ENCODE peak calls at places on chromosomes 1 and 21, in nine cellular contexts. B is GM06990; T is endothelial cell; J is endothelial cell of umbilical vein; W is hepatocyte; L is HFF-Myc; X is kidney epithelial cell; S is WTC11; A is activated CD8-positive, alpha-beta T cell treated with anti-CD3 and anti-CD28 coated beads for 36 hours. V is an unnamed sample.

GRCh38 chr1:43688594-43689000 is 18.7 kb upstream of the ST3GAL3 start:
- DNase-seq in B (no peak), T (no peak), J (peak), W (no peak), L (peak), X (no peak), S (no peak), A (no peak), V (no peak)

GRCh38 chr1:193558491-193559028 is 372.1 kb upstream of the B3GALT2 start:
- DNase-seq in B (no peak), T (no peak), J (peak), W (no peak), L (peak), X (peak), S (no peak), A (peak), V (no peak)

GRCh38 chr1:245085508-245086095 is 69.2 kb upstream of the KIF26B start:
- DNase-seq in B (no peak), T (no peak), J (no peak), W (peak), L (peak), X (peak), S (no peak), A (peak), V (peak)

GRCh38 chr1:33902486-33903209 is 38.8 kb downstream of the HMGB4 start:
- DNase-seq in B (peak), T (no peak), J (no peak), W (no peak), L (no peak), X (no peak), S (no peak), A (no peak), V (no peak)

GRCh38 chr1:149849246-149849946 is 50.0 kb upstream of the BOLA1 start:
- DNase-seq in B (no peak), T (peak), J (no peak), W (no peak), L (no peak), X (no peak), S (no peak), A (no peak), V (no peak)

GRCh38 chr1:111909010-111909409 is 80.5 kb downstream of the KCND3 start:
- DNase-seq in B (no peak), T (no peak), J (no peak), W (no peak), L (no peak), X (no peak), S (no peak), A (no peak), V (no peak)

GRCh38 chr1:26252718-26253117 is 18.7 kb downstream of the CEP85 start:
- DNase-seq in B (no peak), T (no peak), J (no peak), W (no peak), L (no peak), X (no peak), S (no peak), A (no peak), V (no peak)

GRCh38 chr1:244992833-244993232 is 128.5 kb upstream of the HNRNPU start:
- DNase-seq in B (no peak), T (no peak), J (no peak), W (no peak), L (no peak), X (no peak), S (no peak), A (no peak), V (no peak)

GRCh38 chr1:61254629-61255323 is 172.4 kb downstream of the NFIA start:
- DNase-seq in B (no peak), T (no peak), J (peak), W (peak), L (no peak), X (no peak), S (no peak), A (peak), V (no peak)

GRCh38 chr21:31558839-31559367 is 100.6 kb upstream of the SOD1 start:
- DNase-seq in B (peak), T (peak), J (peak), W (peak), L (peak), X (peak), S (peak), A (peak), V (peak)

GRCh38 chr1:201888282-201889033 is at the start of gene SHISA4:
- DNase-seq in B (no peak), T (peak), J (peak), W (peak), L (no peak), X (no peak), S (peak), A (peak), V (peak)

GRCh38 chr1:40877681-40878080 is 15.5 kb upstream of the CITED4 start:
- DNase-seq in B (peak), T (no peak), J (peak), W (no peak), L (no peak), X (peak), S (no peak), A (peak), V (no peak)

GRCh38 chr1:9890224-9890731 is 19.8 kb downstream of the CTNNBIP1 start:
- DNase-seq in B (no peak), T (no peak), J (peak), W (peak), L (peak), X (peak), S (no peak), A (no peak), V (no peak)

GRCh38 chr1:204572923-204573562 is 56.8 kb downstream of the MDM4 start:
- DNase-seq in B (no peak), T (no peak), J (no peak), W (no peak), L (no peak), X (no peak), S (no peak), A (no peak), V (no peak)

GRCh38 chr1:42328916-42329496 is 6.0 kb downstream of the FOXJ3 start:
- DNase-seq in B (no peak), T (no peak), J (no peak), W (no peak), L (no peak), X (no peak), S (no peak), A (no peak), V (no peak)

GRCh38 chr21:36705679-36706481 is 7.0 kb downstream of the SIM2 start:
- DNase-seq in B (no peak), T (no peak), J (no peak), W (no peak), L (no peak), X (no peak), S (peak), A (no peak), V (peak)

GRCh38 chr1:203186446-203187305 is at the start of gene CHI3L1:
- DNase-seq in B (no peak), T (no peak), J (no peak), W (no peak), L (no peak), X (no peak), S (no peak), A (peak), V (no peak)

GRCh38 chr1:2611621-2612437 is 21.0 kb downstream of the MMEL1 start:
- DNase-seq in B (no peak), T (peak), J (no peak), W (no peak), L (no peak), X (no peak), S (no peak), A (no peak), V (no peak)

GRCh38 chr1:3074800-3075199 is 5.8 kb downstream of the PRDM16 start:
- DNase-seq in B (no peak), T (no peak), J (no peak), W (no peak), L (no peak), X (no peak), S (no peak), A (no peak), V (no peak)

GRCh38 chr1:193185861-193186714 is at the start of gene B3GALT2:
- DNase-seq in B (no peak), T (no peak), J (no peak), W (peak), L (no peak), X (no peak), S (no peak), A (peak), V (no peak)

GRCh38 chr21:32083175-32083574 is 195.7 kb downstream of the MIS18A start:
- DNase-seq in B (no peak), T (no peak), J (peak), W (no peak), L (no peak), X (no peak), S (no peak), A (no peak), V (no peak)

GRCh38 chr1:33347650-33347992 is 26.7 kb upstream of the A3GALT2 start:
- DNase-seq in B (no peak), T (no peak), J (peak), W (peak), L (no peak), X (no peak), S (no peak), A (peak), V (no peak)

GRCh38 chr21:39029086-39029772 is 154.0 kb downstream of the PSMG1 start:
- DNase-seq in B (no peak), T (no peak), J (no peak), W (no peak), L (peak), X (no peak), S (no peak), A (no peak), V (no peak)

GRCh38 chr1:52142220-52143153 is 598 bp downstream of the ZFYVE9 start:
- DNase-seq in B (peak), T (peak), J (peak), W (peak), L (no peak), X (no peak), S (peak), A (peak), V (peak)

GRCh38 chr1:213720032-213720431 is 267.7 kb upstream of the PROX1 start:
- DNase-seq in B (no peak), T (no peak), J (no peak), W (no peak), L (no peak), X (no peak), S (no peak), A (no peak), V (no peak)

GRCh38 chr1:152034654-152035405 is 2.0 kb downstream of the S100A11 start:
- DNase-seq in B (peak), T (peak), J (peak), W (peak), L (peak), X (no peak), S (peak), A (peak), V (peak)
- TF ChIP-seq CTCF in B (peak), T (peak), J (peak), W (peak), L (peak), X (peak), S (peak), A (peak), V (peak)

GRCh38 chr1:68013351-68013750 is 37.1 kb downstream of the DIRAS3 start:
- DNase-seq in B (no peak), T (no peak), J (no peak), W (no peak), L (no peak), X (no peak), S (no peak), A (no peak), V (no peak)

GRCh38 chr1:68011786-68012375 is 38.5 kb downstream of the DIRAS3 start:
- DNase-seq in B (no peak), T (no peak), J (no peak), W (no peak), L (no peak), X (no peak), S (no peak), A (no peak), V (no peak)

GRCh38 chr1:68010543-68010942 is 39.9 kb downstream of the DIRAS3 start:
- DNase-seq in B (no peak), T (no peak), J (peak), W (no peak), L (no peak), X (no peak), S (no peak), A (no peak), V (no peak)

GRCh38 chr1:68015369-68015768 is 35.1 kb downstream of the DIRAS3 start:
- DNase-seq in B (no peak), T (no peak), J (no peak), W (no peak), L (no peak), X (no peak), S (no peak), A (no peak), V (no peak)

GRCh38 chr1:68010094-68010493 is 40.3 kb downstream of the DIRAS3 start:
- DNase-seq in B (no peak), T (no peak), J (peak), W (peak), L (no peak), X (no peak), S (no peak), A (no peak), V (peak)
- TF ChIP-seq CTCF in B (no peak), T (no peak), J (peak), W (peak), L (peak), X (peak), S (no peak), A (no peak), V (no peak)

GRCh38 chr21:20220586-20220985 is 777.6 kb upstream of the NCAM2 start:
- DNase-seq in B (no peak), T (no peak), J (no peak), W (no peak), L (no peak), X (no peak), S (no peak), A (no peak), V (no peak)
- TF ChIP-seq CTCF in B (no peak), T (no peak), J (no peak), W (no peak), L (no peak), X (no peak), S (no peak), A (no peak), V (no peak)

DNA sequence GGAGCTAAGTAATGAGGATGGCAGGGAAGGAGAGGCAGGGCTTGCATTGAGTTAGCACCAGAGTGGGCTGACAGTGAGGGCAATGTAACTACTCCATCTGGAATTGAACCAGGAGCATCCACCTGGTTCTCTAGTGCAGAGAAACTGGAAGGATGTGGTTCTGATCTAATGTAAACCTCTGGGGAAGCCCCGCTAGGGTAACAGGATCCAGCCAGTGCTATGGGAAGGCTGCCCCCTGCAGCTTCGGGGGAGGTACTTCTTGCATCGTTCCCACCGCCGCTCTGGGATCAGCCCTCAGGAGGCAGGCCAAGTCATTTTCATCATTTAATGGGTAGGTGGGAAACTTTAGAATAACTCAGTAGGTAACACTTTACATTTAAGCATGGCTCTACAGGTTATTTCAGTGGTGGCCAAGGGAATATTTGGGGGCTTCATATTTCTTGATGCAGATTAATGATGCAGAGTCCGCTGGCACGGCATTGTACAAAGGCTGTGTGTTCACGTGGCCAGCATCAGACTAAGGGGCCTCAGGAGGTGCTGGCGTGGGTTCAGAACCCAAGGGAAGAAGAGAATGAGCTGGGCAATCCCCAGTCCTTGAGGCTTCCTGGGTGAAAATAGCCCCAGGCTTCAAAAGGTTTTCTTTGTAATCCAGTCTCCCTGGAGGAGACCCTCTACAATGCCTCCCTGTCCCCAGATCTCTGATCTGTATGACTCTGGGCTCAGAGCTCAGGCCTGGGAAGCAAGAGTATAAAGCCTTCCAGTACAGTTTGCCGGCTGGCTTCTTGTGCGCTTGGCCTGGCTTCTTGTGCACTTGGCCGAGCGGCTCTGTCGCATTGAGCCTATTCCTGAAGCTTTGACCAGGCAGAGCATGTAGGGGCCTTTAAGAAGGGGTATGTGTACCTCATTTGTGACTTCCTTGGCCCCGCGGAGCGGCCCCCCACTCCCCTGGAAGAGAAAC is 26.4 kb upstream of the KAZN start:
- DNase-seq in B (peak), T (peak), J (no peak), W (peak), L (no peak), X (no peak), S (peak), A (peak), V (peak)
- TF ChIP-seq CTCF in B (peak), T (peak), J (no peak), W (peak), L (peak), X (peak), S (peak), A (peak), V (peak)

GRCh38 chr1:71948561-71948960 is 333.8 kb downstream of the NEGR1 start:
- DNase-seq in B (no peak), T (no peak), J (no peak), W (no peak), L (no peak), X (no peak), S (no peak), A (no peak), V (no peak)
- TF ChIP-seq CTCF in B (no peak), T (no peak), J (no peak), W (no peak), L (no peak), X (no peak), S (no peak), A (no peak), V (no peak)

DNA sequence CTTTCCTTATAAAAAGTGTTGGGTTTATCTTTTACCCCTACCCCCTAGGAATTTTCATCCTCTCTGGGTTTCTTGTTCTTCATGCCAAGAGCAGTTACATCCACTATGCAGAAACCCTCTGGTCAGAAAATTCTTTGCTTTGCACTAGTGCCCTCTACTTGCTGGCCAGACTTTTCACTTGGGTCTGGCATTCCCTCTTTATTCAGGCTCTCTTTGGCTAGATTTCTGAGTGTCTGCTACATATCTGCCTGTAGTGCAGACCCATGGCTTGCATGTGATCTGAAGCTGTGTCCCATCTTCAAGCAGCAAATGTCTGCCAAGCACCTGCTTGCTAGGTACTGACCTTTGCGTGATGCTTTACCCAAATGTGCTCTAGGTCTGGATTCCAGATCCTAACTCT is 237.0 kb downstream of the GPATCH2 start:
- DNase-seq in B (no peak), T (no peak), J (no peak), W (peak), L (no peak), X (no peak), S (no peak), A (no peak), V (no peak)
- TF ChIP-seq CTCF in B (no peak), T (no peak), J (no peak), W (peak), L (no peak), X (peak), S (no peak), A (no peak), V (no peak)

DNA sequence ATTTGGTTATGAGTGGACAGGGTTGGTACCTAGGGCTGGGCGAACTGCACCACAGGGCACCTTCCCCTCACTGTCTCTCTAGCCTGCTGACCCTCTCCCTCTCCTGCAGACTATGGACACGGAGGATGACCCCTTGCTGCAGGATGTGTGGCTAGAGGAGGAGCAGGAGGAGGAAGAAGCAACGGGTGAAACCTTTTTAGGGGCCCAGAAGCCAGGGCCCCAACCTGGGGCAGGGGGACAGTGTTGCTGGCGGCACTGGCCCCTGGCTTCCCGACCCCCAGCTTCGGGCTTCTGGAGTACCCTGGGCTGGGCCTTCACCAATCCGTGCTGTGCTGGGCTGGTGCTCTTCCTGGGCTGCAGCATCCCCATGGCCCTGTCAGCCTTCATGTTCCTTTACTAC is 21.9 kb downstream of the DISP3 start:
- DNase-seq in B (no peak), T (no peak), J (no peak), W (no peak), L (no peak), X (no peak), S (peak), A (no peak), V (no peak)
- TF ChIP-seq CTCF in B (no peak), T (no peak), J (no peak), W (no peak), L (no peak), X (no peak), S (no peak), A (no peak), V (no peak)

GRCh38 chr21:45590726-45591618 is 48.7 kb upstream of the SLC19A1 start:
- DNase-seq in B (peak), T (no peak), J (no peak), W (no peak), L (no peak), X (no peak), S (peak), A (peak), V (peak)
- TF ChIP-seq CTCF in B (no peak), T (no peak), J (no peak), W (no peak), L (no peak), X (no peak), S (no peak), A (no peak), V (no peak)

GRCh38 chr1:46603481-46603857 is 599 bp downstream of the MKNK1 start:
- DNase-seq in B (no peak), T (no peak), J (no peak), W (no peak), L (no peak), X (no peak), S (no peak), A (no peak), V (no peak)

GRCh38 chr1:46605242-46605641 is 1.2 kb upstream of the MKNK1 start:
- DNase-seq in B (no peak), T (no peak), J (no peak), W (no peak), L (no peak), X (no peak), S (no peak), A (peak), V (no peak)

GRCh38 chr1:46601257-46602007 is 2.6 kb downstream of the MKNK1 start:
- DNase-seq in B (no peak), T (no peak), J (no peak), W (no peak), L (no peak), X (no peak), S (no peak), A (no peak), V (no peak)

GRCh38 chr1:46606255-46606965 is 2.3 kb upstream of the MKNK1 start:
- DNase-seq in B (no peak), T (no peak), J (no peak), W (no peak), L (no peak), X (no peak), S (no peak), A (no peak), V (no peak)

DNA sequence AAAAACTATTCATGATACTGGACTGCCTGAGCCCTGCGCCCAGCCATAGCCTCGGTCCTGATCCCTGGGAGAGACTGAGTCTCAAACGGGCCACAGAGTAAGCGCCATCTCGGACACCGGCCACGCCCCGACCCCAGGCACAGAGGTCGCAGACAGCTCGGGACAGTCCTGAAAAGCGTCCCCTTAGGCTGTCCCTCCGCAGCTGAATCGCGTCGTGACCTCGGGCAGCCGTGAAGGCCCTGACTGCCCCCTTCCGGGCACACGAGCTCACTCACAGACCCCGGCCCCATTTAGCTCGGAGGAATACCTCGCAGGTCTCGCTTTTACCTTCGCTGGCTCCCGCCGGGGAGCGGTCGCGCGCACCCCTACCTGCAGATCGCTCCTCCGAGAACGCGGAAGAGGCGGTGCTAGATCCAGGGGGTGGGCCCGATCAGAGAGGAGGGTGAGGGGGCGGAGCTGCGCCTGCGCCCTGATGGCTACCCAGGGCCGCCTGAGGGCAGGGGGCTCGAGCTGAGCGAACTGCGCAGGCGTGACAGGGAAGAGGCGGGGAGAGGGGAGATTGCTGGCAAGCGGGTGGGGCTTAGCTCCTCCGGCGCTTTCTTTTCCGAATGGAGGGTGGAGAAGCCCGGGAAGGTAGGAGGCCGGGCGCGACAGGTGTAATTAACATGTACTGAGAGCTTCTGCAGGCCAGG is at the start of gene MKNK1:
- DNase-seq in B (peak), T (peak), J (peak), W (peak), L (peak), X (peak), S (peak), A (peak), V (peak)
- TF ChIP-seq CTCF in B (peak), T (peak), J (peak), W (peak), L (peak), X (peak), S (no peak), A (no peak), V (no peak)